ENCODE peak calls at places on chromosome 4, in six cellular contexts. O is A549, R is endothelial cell of umbilical vein, L is HepG2, G is K562, X is GM12878. I is an unnamed sample.

GRCh38 chr4:17166954-17167353 is 268.5 kb upstream of the LDB2 start:
- DNase-seq in O (no peak), G (no peak), L (no peak), X (no peak), R (peak), I (peak)

GRCh38 chr4:4296283-4296846 is 6.3 kb downstream of the ZBTB49 start:
- DNase-seq in X (no peak), G (no peak), O (no peak), L (no peak), R (no peak), I (no peak)

GRCh38 chr4:29966386-29966785 is 753.8 kb upstream of the PCDH7 start:
- DNase-seq in L (no peak), X (no peak), G (no peak), O (no peak), R (no peak), I (no peak)

GRCh38 chr4:95386410-95386809 is 162.4 kb downstream of the UNC5C start:
- DNase-seq in O (no peak), L (no peak), X (no peak), G (no peak), R (no peak), I (no peak)

GRCh38 chr4:52939325-52939724 is 77.2 kb downstream of the RASL11B start:
- DNase-seq in L (no peak), R (no peak), G (no peak), O (no peak), X (no peak), I (no peak)

GRCh38 chr4:165440415-165440882 is 61.6 kb downstream of the CPE start:
- DNase-seq in R (peak), L (peak), O (peak), G (no peak), X (no peak), I (no peak)

GRCh38 chr4:64718091-64718490 is 308.8 kb upstream of the TECRL start:
- DNase-seq in L (no peak), R (no peak), G (no peak), O (no peak), X (no peak), I (no peak)

GRCh38 chr4:22238742-22239141 is 277.1 kb downstream of the ADGRA3 start:
- DNase-seq in O (peak), G (no peak), L (peak), R (no peak), X (no peak), I (no peak)

GRCh38 chr4:10629394-10629793 is 55.2 kb downstream of the CLNK start:
- DNase-seq in X (no peak), R (no peak), G (no peak), O (no peak), L (no peak), I (no peak)

GRCh38 chr4:143587703-143588102 is 74.2 kb downstream of the SMARCA5 start:
- DNase-seq in X (no peak), R (peak), G (peak), L (no peak), O (peak), I (peak)

GRCh38 chr4:5884804-5885203 is 8.1 kb downstream of the CRMP1 start:
- DNase-seq in G (no peak), L (no peak), X (no peak), O (no peak), R (no peak), I (no peak)

GRCh38 chr4:121462660-121463261 is 81.9 kb upstream of the QRFPR start:
- DNase-seq in G (peak), X (no peak), R (peak), L (peak), O (peak), I (peak)

GRCh38 chr4:111707491-111707890 is 437.8 kb upstream of the FAM241A start:
- DNase-seq in O (no peak), L (no peak), G (no peak), X (no peak), R (no peak), I (no peak)

GRCh38 chr4:182205293-182205692 is 37.9 kb upstream of the TENM3 start:
- DNase-seq in O (no peak), L (no peak), G (no peak), R (no peak), X (no peak), I (no peak)

GRCh38 chr4:23855912-23856605 is 33.8 kb downstream of the PPARGC1A start:
- DNase-seq in X (no peak), R (no peak), O (no peak), G (no peak), L (peak), I (no peak)

GRCh38 chr4:36316544-36317082 is 35.2 kb downstream of the DTHD1 start:
- DNase-seq in R (no peak), O (no peak), L (no peak), G (no peak), X (no peak), I (no peak)

GRCh38 chr4:7147261-7147660 is 45.1 kb upstream of the SORCS2 start:
- DNase-seq in X (no peak), L (no peak), G (no peak), R (no peak), O (no peak), I (no peak)

GRCh38 chr4:129543299-129543698 is 447.3 kb downstream of the C4orf33 start:
- DNase-seq in O (no peak), X (no peak), G (no peak), R (no peak), L (no peak), I (no peak)

GRCh38 chr4:72568959-72569718 is at the start of gene ADAMTS3:
- DNase-seq in O (peak), X (no peak), R (peak), G (peak), L (no peak), I (peak)

GRCh38 chr4:114734581-114734980 is 136.0 kb downstream of the UGT8 start:
- DNase-seq in L (no peak), X (no peak), R (no peak), G (no peak), O (no peak), I (no peak)

GRCh38 chr4:118741456-118741855 is 56.3 kb downstream of the METTL14 start:
- DNase-seq in O (no peak), R (no peak), X (no peak), L (no peak), G (no peak), I (no peak)

GRCh38 chr4:138053601-138054322 is 188.4 kb downstream of the SLC7A11 start:
- DNase-seq in X (no peak), L (no peak), O (peak), R (peak), G (peak), I (no peak)

GRCh38 chr4:143344774-143345173 is 8.1 kb downstream of the GAB1 start:
- DNase-seq in G (peak), L (no peak), O (no peak), X (no peak), R (peak), I (no peak)

GRCh38 chr4:77240469-77241066 is 83.6 kb downstream of the CCNG2 start:
- DNase-seq in G (peak), O (peak), X (no peak), L (peak), R (peak), I (peak)

GRCh38 chr4:150950657-150951056 is 64.4 kb downstream of the LRBA start:
- DNase-seq in L (peak), R (peak), X (no peak), G (peak), O (peak), I (peak)

DNA sequence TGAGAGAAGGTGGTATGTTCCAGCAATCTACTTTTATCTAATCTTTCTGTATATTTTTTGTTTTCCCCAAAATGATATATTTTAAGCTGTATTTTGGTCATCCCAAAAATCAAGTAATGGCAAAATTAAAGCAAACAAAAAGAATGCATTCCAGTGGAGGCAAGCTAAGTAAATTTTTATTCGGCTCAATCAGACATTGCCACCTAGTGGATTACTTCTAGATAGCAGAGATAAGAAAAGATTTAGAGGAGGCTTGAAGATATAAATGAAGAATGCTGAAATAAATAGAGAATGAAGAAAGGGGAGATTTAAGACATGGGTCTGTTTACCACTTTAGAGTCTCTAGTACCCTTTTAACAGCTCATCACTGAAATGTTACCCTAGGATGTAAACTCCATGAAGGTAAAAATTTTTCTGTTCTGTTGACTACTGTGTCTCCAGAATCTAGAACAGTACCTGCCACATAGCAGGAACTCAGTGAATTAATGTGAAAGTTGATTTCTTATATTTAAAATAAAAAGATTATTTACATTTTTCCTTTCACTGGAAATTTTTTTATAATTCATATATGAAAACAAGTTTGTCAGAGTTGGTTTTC is 110.9 kb upstream of the ANK2 start:
- DNase-seq in L (peak), R (peak), O (peak), X (no peak), G (peak), I (peak)
- TF ChIP-seq CTCF in L (peak), R (peak), O (peak), X (peak), G (peak), I (peak)

GRCh38 chr4:89658701-89659024 is 178.3 kb downstream of the SNCA start:
- DNase-seq in O (no peak), X (no peak), L (no peak), G (no peak), R (no peak), I (no peak)

GRCh38 chr4:89660444-89660843 is 176.5 kb downstream of the SNCA start:
- DNase-seq in G (no peak), R (no peak), X (no peak), L (no peak), O (no peak), I (no peak)

GRCh38 chr4:89664521-89664920 is 172.4 kb downstream of the SNCA start:
- DNase-seq in O (no peak), X (no peak), G (no peak), L (no peak), R (no peak), I (no peak)

GRCh38 chr4:89660851-89661250 is 176.1 kb downstream of the SNCA start:
- DNase-seq in G (no peak), X (no peak), L (no peak), O (no peak), R (no peak), I (no peak)

GRCh38 chr4:89661490-89661889 is 175.5 kb downstream of the SNCA start:
- DNase-seq in G (no peak), O (no peak), R (peak), L (no peak), X (no peak), I (no peak)
- TF ChIP-seq MYC in G (no peak), O (no peak), R (no peak), L (no peak), X (no peak), I (no peak)

DNA sequence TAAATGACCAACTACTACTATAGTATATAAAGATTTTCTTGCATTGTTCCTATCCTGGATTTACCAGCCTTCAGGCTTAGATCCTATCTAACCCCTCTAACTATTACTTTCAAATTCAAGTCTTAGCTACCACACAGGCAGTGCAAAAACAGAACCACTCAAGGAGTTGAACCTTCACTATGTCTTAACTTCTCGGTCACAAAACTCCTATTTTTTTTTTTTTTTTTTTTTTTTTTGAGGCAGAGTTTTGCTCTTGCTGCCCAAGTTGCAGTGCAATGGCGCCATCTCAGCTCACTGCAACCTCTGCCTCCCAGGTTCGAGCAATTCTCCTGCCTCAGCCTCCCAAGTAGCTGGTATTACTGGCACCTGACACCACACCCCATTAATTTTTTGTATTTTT is 6.3 kb upstream of the FAM200B start:
- DNase-seq in X (no peak), R (no peak), G (no peak), O (no peak), L (no peak), I (no peak)
- TF ChIP-seq CTCF in X (no peak), R (no peak), G (no peak), O (no peak), L (no peak), I (no peak)

GRCh38 chr4:126168484-126168883 is 853.7 kb downstream of the FAT4 start:
- DNase-seq in O (no peak), X (no peak), R (no peak), L (no peak), G (no peak), I (no peak)
- TF ChIP-seq MYC in O (no peak), X (no peak), R (no peak), L (no peak), G (no peak), I (no peak)

DNA sequence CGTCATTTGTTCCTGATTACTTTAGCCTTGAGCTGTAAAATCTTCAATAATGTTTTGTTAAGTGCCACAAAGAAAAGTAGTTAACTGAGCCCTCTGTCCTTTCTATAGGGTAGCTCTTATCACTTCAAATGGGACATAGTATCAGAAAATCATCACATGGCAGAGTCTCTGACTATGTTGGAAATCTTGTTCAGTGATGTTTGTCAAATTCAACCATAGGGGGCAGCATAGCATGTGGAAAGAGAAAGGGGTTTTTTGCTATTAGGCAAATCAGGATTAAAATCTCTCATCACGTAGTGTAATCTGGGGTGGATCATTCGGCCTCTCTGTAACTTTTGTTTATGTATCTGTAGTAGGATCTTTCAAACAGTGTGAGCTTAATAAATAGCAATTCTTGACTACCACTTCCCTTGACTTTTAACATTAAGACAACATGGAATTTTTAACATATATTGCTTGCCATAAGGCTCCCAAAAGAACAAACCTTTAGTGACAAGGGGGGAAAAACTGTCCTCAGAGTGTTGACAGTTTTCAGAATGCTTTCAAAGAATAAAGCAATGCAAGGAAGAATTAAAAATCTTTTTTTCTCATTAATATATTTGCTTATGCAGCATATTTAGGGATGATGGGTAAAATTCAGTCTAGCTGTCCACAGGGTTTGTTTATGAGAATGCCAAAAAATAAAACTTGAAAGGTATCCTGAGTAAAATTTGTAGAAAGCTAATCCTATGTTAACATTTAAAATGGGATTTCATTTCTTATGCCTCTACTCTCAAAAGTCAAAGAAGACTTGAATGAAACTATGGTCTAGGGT is 127.2 kb downstream of the FBXW7 start:
- DNase-seq in G (peak), L (peak), O (peak), X (no peak), R (peak), I (peak)
- TF ChIP-seq CTCF in G (peak), L (peak), O (peak), X (peak), R (peak), I (peak)

DNA sequence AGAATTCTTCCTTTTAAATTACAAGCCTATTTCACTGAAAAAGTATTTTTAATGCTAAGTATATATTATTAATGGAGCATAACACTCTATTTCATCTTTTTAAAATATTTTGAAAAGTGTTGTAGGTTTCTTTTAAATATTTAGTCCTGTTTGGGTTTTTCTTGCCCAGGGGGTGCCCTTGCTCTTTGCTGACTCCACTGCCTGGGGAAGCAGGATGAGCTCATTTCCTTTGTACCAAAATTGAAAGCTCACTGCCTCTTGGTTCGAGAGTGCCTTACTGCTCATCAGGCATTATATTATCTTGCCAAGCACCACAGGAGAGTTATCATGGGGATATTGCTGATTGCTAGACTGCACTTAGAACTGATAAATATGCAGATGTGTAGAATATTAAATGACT is 819.2 kb downstream of the PCDH18 start:
- DNase-seq in R (peak), G (no peak), O (no peak), L (no peak), X (no peak), I (no peak)
- TF ChIP-seq MYC in R (no peak), G (no peak), O (no peak), L (no peak), X (no peak), I (no peak)

GRCh38 chr4:1354136-1354982 is 7.4 kb downstream of the UVSSA start:
- DNase-seq in R (no peak), L (no peak), X (no peak), O (no peak), G (no peak), I (peak)
- TF ChIP-seq CTCF in R (no peak), L (no peak), X (no peak), O (no peak), G (no peak), I (peak)

DNA sequence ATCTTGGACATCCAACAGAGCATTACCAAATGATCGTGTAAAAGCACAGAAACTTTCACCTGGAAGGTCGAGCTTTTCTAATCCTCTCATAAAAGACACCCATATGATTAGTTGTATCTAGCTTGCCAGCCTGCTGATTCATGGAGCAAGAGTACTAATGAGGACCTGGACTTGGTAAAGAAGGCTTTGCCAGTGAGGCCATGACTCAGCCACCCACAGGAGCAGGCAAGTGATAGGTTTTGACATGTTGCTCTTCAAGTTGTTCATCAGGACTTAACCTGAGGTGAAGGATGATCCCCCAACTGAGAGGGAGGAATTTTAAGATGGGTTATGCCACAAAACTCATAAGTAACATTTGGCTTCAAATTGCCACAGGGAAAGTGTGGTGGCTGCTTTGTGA is 24.7 kb upstream of the EPGN start:
- DNase-seq in R (no peak), O (peak), G (peak), L (no peak), X (no peak), I (no peak)
- TF ChIP-seq MYC in R (no peak), O (no peak), G (no peak), L (no peak), X (no peak), I (no peak)

I was measured in NB4.